ENCODE peak calls at places on chromosomes 3 and 15, in six cellular contexts. K is ovary, D is H1, T is NB4, P is HepG2, Q is right lobe of liver. B is an unnamed sample.

GRCh38 chr3:168884353-168884903 is 779.1 kb downstream of the MECOM start:
- DNase-seq in K (no peak), T (no peak), Q (no peak), D (no peak), P (no peak), B (peak)

GRCh38 chr3:13708301-13708700 is 159.4 kb downstream of the FBLN2 start:
- DNase-seq in K (peak), Q (peak), T (no peak), P (no peak), D (no peak), B (peak)

GRCh38 chr3:134527538-134528186 is 41.8 kb downstream of the CEP63 start:
- DNase-seq in K (no peak), T (no peak), Q (no peak), P (no peak), D (no peak), B (no peak)

GRCh38 chr3:62415312-62415791 is 42.0 kb upstream of the FEZF2 start:
- DNase-seq in K (no peak), D (peak), P (no peak), Q (no peak), T (no peak), B (no peak)

GRCh38 chr15:38054488-38054887 is 120.0 kb downstream of the TMCO5A start:
- DNase-seq in D (no peak), P (no peak), Q (no peak), K (no peak), T (no peak), B (no peak)

GRCh38 chr15:57618325-57618724 is 26.6 kb downstream of the MYZAP start:
- DNase-seq in Q (no peak), D (no peak), P (no peak), T (no peak), K (no peak), B (no peak)

GRCh38 chr15:49990835-49991540 is 128.0 kb downstream of the ATP8B4 start:
- DNase-seq in Q (no peak), T (no peak), P (no peak), K (no peak), D (no peak), B (no peak)

GRCh38 chr3:159861369-159861987 is 127.2 kb upstream of the IL12A start:
- DNase-seq in T (no peak), K (no peak), D (no peak), P (no peak), Q (no peak), B (no peak)

GRCh38 chr3:46370784-46371183 is at the start of gene CCR5:
- DNase-seq in T (no peak), D (no peak), Q (no peak), P (no peak), K (no peak), B (no peak)

GRCh38 chr15:49877117-49877860 is 241.7 kb downstream of the ATP8B4 start:
- DNase-seq in Q (no peak), T (no peak), K (peak), D (no peak), P (no peak), B (no peak)

GRCh38 chr3:163971861-163972260 is 1106.4 kb downstream of the SI start:
- DNase-seq in Q (no peak), P (no peak), D (no peak), K (no peak), T (no peak), B (no peak)

GRCh38 chr3:127210654-127210943 is 17.7 kb downstream of the PRR23E start:
- DNase-seq in D (no peak), K (no peak), T (no peak), Q (no peak), P (no peak), B (no peak)

GRCh38 chr3:111713833-111714232 is 118.7 kb upstream of the ZBED2 start:
- DNase-seq in P (no peak), D (no peak), K (no peak), T (no peak), Q (no peak), B (no peak)

GRCh38 chr3:8767181-8767666 is 2.2 kb downstream of the OXTR start:
- DNase-seq in D (no peak), Q (no peak), K (no peak), T (no peak), P (no peak), B (no peak)

GRCh38 chr3:8767667-8768363 is 1.6 kb downstream of the OXTR start:
- DNase-seq in T (no peak), P (peak), D (peak), Q (no peak), K (no peak), B (no peak)

GRCh38 chr3:8765528-8765927 is 3.9 kb downstream of the OXTR start:
- DNase-seq in Q (no peak), K (no peak), P (no peak), D (no peak), T (no peak), B (no peak)

GRCh38 chr3:8764528-8764927 is 4.9 kb downstream of the OXTR start:
- DNase-seq in Q (no peak), D (no peak), T (no peak), P (no peak), K (no peak), B (no peak)

GRCh38 chr3:8766148-8766547 is 3.3 kb downstream of the OXTR start:
- DNase-seq in Q (no peak), P (no peak), D (no peak), T (no peak), K (no peak), B (no peak)
- H3K4me3 ChIP-seq in Q (no peak), P (no peak), D (no peak), T (no peak), K (no peak), B (no peak)

DNA sequence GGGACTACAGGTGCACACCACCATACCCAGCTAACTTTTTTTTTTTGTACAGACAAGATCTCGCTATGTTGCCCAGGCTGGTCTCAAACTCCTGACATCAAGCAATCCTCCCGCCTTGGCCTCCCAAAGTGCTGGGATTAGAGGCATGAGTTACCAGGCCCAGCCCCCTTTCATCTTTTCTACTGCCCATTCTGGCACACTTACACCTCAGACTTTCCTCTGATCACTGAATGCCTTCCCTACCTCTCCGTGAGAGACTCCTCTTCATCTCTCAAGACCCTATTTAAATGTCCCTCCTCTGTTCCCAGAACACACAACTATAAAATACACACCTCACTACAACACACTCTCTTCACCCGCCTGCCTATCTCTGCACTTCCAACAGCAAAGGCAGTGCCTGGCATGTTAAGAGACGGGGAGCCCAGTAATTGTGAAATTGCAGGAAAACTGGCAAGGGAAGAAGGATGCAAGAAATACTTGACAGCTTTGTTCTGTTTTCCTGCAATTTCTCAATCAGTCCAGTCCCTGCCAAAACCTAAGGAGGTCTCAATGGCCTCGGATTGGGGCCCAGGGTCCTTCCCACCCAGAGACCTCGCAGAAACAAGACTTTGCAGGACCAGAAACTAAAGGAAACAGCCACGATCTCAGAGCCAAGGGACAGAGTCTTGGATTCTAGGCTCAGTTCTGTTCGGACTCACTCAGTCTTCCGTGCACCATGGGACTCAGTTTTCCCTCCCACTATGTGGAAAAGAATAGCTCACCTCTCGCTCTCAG is 869 bp downstream of the RRP9 start:
- DNase-seq in P (no peak), T (no peak), Q (peak), K (no peak), D (no peak), B (peak)
- TF ChIP-seq POLR2A in P (no peak), T (no peak), Q (no peak), K (no peak), D (no peak), B (no peak)

GRCh38 chr3:107204121-107204520 is 173.1 kb upstream of the CCDC54 start:
- DNase-seq in Q (no peak), D (no peak), K (no peak), T (no peak), P (no peak), B (no peak)

GRCh38 chr3:107198522-107199271 is 178.5 kb upstream of the CCDC54 start:
- DNase-seq in K (no peak), T (no peak), P (no peak), D (no peak), Q (no peak), B (peak)

GRCh38 chr3:107201146-107201545 is 176.1 kb upstream of the CCDC54 start:
- DNase-seq in P (no peak), Q (no peak), T (no peak), D (no peak), K (no peak), B (no peak)

GRCh38 chr3:107205354-107205753 is 171.9 kb upstream of the CCDC54 start:
- DNase-seq in P (no peak), D (no peak), T (no peak), K (no peak), Q (no peak), B (no peak)

DNA sequence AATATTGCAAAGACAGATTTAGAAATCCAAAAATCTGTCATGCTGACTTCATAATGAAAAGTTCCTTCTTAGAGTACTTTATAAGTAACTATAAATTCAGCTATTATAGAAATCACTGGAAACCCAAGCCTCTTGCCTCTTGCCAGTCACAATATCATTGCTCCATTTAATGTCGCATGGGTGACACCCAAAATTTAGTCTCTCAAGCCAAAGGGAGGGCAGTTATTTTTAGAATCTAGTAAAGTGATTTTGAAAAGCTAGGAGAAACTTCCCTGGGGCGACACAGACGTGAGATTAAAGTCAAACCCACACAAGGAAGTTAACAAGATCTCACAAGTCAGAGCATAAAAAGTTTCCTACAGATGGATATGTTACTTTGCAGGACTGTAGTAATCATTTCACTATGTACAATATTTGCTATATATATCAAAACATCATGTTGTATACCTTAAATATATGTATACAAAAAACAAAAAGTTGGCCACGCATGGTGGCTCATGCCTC is 177.2 kb upstream of the CCDC54 start:
- DNase-seq in K (no peak), T (no peak), D (no peak), Q (no peak), P (no peak), B (no peak)
- H3K4me3 ChIP-seq in K (no peak), T (no peak), D (no peak), Q (no peak), P (no peak), B (no peak)

DNA sequence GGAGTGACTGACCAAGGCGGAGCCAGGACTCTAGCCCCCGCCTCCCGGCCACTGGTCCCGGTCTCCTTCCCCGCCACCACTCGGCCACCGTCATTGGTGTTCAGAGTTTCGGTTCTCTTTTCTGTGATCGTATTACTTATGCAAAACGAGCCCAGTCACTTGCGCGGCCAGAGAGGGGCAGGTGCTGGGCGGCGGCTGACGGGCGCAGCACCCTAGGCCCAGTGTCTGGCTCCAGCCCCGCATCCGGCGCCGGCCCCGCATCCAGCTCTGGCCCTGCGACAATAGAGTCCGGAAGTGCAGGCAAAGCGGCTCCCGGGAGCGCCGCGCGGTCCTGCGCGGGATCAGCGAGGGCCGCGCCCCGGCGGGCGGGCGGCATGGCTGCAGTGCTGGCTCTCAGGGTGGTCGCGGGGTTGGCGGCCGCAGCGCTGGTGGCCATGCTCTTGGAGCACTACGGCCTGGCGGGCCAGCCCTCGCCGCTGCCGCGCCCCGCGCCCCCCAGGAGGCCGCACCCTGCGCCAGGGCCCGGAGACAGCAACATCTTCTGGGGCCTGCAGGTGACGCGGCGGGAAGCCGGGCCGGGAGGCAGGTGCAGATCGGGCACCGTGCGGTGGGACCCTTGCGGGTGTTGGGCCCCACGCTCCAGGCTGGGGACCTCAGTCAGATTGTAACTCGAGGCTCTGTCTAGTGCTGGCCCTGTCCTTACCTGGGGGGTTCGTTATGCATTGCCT is at the start of gene TMEM62:
- DNase-seq in K (peak), P (peak), D (no peak), T (peak), Q (peak), B (peak)
- TF ChIP-seq POLR2A in K (no peak), P (peak), D (no peak), T (peak), Q (peak), B (no peak)

GRCh38 chr15:67917037-67917436 is 77.2 kb upstream of the RNU6-1 start:
- DNase-seq in Q (peak), K (no peak), D (no peak), T (no peak), P (no peak), B (peak)
- H3K4me3 ChIP-seq in Q (no peak), K (no peak), D (no peak), T (no peak), P (no peak), B (no peak)

GRCh38 chr3:81443457-81443782 is 318.0 kb downstream of the GBE1 start:
- DNase-seq in T (no peak), K (no peak), D (no peak), P (no peak), Q (no peak), B (no peak)

GRCh38 chr3:81445712-81446111 is 315.7 kb downstream of the GBE1 start:
- DNase-seq in D (no peak), K (no peak), T (no peak), Q (no peak), P (no peak), B (no peak)

GRCh38 chr3:81443948-81444347 is 317.5 kb downstream of the GBE1 start:
- DNase-seq in Q (no peak), D (no peak), P (no peak), T (no peak), K (no peak), B (no peak)

GRCh38 chr3:81444817-81445460 is 316.5 kb downstream of the GBE1 start:
- DNase-seq in P (no peak), K (no peak), Q (no peak), T (no peak), D (no peak), B (no peak)

DNA sequence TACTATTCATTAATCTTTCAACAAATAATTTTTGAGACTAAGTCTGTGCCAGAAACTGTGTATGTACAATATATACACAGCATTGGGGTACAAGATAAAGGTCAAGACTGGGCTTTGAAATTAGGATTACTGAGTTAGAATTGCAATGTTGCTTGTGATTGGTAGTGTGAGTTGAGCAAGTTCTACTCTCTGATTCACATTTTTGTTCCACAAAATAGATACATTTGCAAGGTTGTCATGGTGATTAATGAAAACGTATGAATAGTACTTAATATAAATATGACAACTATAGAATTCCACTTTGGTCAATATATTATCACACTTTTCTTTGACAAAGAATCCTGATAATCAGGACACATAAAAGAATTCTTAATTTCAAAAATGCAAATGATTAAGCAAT is 314.6 kb downstream of the GBE1 start:
- DNase-seq in Q (no peak), D (no peak), P (no peak), T (no peak), K (no peak), B (no peak)
- TF ChIP-seq POLR2A in Q (no peak), D (no peak), P (no peak), T (no peak), K (no peak), B (no peak)

B was measured in heart left ventricle.